ENCODE peak calls at places on chromosome 1, in eight cellular contexts. One of them, this sample, is unnamed.

GRCh38 chr1:9181990-9182783 is 52.4 kb upstream of the H6PD start:
- DNase-seq in adrenal gland: peak; percentile 64
- DNase-seq in HepG2: peak; percentile 53
- DNase-seq in heart left ventricle: no peak
- DNase-seq in esophagus squamous epithelium: no peak
- DNase-seq in IMR-90: no peak
- DNase-seq in body of pancreas: peak; percentile 63
- DNase-seq in A549: peak; percentile 50
- DNase-seq in this sample: no peak

GRCh38 chr1:244730153-244730933 is 77.4 kb downstream of the DESI2 start:
- DNase-seq in A549: peak; percentile 35
- DNase-seq in IMR-90: peak; percentile 49
- DNase-seq in adrenal gland: peak; percentile 47
- DNase-seq in HepG2: no peak
- DNase-seq in heart left ventricle: peak; percentile 65
- DNase-seq in body of pancreas: peak; percentile 47
- DNase-seq in esophagus squamous epithelium: no peak
- DNase-seq in this sample: peak; percentile 24

GRCh38 chr1:228148971-228149340 is 774 bp upstream of the GJC2 start:
- DNase-seq in HepG2: no peak
- DNase-seq in heart left ventricle: no peak
- DNase-seq in adrenal gland: no peak
- DNase-seq in body of pancreas: peak; percentile 2
- DNase-seq in IMR-90: no peak
- DNase-seq in A549: no peak
- DNase-seq in esophagus squamous epithelium: no peak
- DNase-seq in this sample: no peak

GRCh38 chr1:199684686-199685273 is 342.7 kb upstream of the NR5A2 start:
- DNase-seq in A549: peak; percentile 82
- DNase-seq in HepG2: peak; percentile 25
- DNase-seq in body of pancreas: peak; percentile 61
- DNase-seq in esophagus squamous epithelium: no peak
- DNase-seq in IMR-90: peak; percentile 82
- DNase-seq in adrenal gland: peak; percentile 24
- DNase-seq in heart left ventricle: no peak
- DNase-seq in this sample: no peak

GRCh38 chr1:46184920-46185658 is 8.8 kb upstream of the P3R3URF start:
- DNase-seq in esophagus squamous epithelium: no peak
- DNase-seq in HepG2: no peak
- DNase-seq in heart left ventricle: no peak
- DNase-seq in IMR-90: no peak
- DNase-seq in A549: no peak
- DNase-seq in adrenal gland: no peak
- DNase-seq in body of pancreas: no peak
- DNase-seq in this sample: no peak

GRCh38 chr1:245810181-245810727 is 655.5 kb downstream of the KIF26B start:
- DNase-seq in adrenal gland: no peak
- DNase-seq in IMR-90: no peak
- DNase-seq in HepG2: no peak
- DNase-seq in body of pancreas: no peak
- DNase-seq in esophagus squamous epithelium: no peak
- DNase-seq in heart left ventricle: no peak
- DNase-seq in A549: no peak
- DNase-seq in this sample: no peak

GRCh38 chr1:240031414-240031813 is 60.3 kb upstream of the FMN2 start:
- DNase-seq in heart left ventricle: no peak
- DNase-seq in IMR-90: peak; percentile 64
- DNase-seq in esophagus squamous epithelium: no peak
- DNase-seq in body of pancreas: no peak
- DNase-seq in HepG2: no peak
- DNase-seq in adrenal gland: no peak
- DNase-seq in A549: peak; percentile 41
- DNase-seq in this sample: no peak

GRCh38 chr1:205493241-205494085 is 11.0 kb upstream of the CDK18 start:
- DNase-seq in esophagus squamous epithelium: no peak
- DNase-seq in body of pancreas: peak; percentile 40
- DNase-seq in adrenal gland: peak; percentile 58
- DNase-seq in A549: no peak
- DNase-seq in HepG2: peak; percentile 41
- DNase-seq in heart left ventricle: peak; percentile 69
- DNase-seq in IMR-90: peak; percentile 56
- DNase-seq in this sample: peak; percentile 55

GRCh38 chr1:64962447-64962846 is 3.9 kb downstream of the JAK1 start:
- DNase-seq in esophagus squamous epithelium: no peak
- DNase-seq in adrenal gland: no peak
- DNase-seq in heart left ventricle: no peak
- DNase-seq in A549: no peak
- DNase-seq in IMR-90: no peak
- DNase-seq in body of pancreas: peak; percentile 44
- DNase-seq in HepG2: no peak
- DNase-seq in this sample: no peak

DNA sequence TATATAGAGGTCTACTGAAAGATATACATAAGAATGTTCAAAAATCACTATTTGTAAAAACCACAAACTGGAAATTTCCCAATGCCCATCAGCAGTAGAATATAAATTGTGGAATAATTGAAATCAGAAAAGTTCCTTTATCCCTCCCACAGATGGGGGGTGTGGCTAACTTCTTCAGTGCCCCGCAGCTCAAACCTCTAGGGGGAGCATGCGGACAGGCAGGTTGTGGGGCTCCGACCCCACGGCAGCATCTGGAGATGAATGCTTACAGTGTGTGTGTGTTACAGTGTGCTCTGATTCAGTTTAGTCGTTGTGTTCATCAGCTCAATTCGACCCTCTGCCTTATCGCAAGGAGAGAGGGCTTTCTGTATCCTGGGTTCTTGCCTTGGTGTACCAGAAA is 262.1 kb upstream of the LRRC7 start:
- DNase-seq in HepG2: peak; percentile 2
- DNase-seq in esophagus squamous epithelium: no peak
- DNase-seq in body of pancreas: no peak
- DNase-seq in heart left ventricle: no peak
- DNase-seq in IMR-90: no peak
- DNase-seq in adrenal gland: no peak
- DNase-seq in A549: peak; percentile 12
- DNase-seq in this sample: no peak
- TF ChIP-seq CTCF in HepG2: no peak
- TF ChIP-seq CTCF in esophagus squamous epithelium: no peak
- TF ChIP-seq CTCF in body of pancreas: no peak
- TF ChIP-seq CTCF in heart left ventricle: no peak
- TF ChIP-seq CTCF in IMR-90: no peak
- TF ChIP-seq CTCF in adrenal gland: no peak
- TF ChIP-seq CTCF in A549: no peak
- TF ChIP-seq CTCF in this sample: no peak

GRCh38 chr1:40985875-40986274 is 6.4 kb downstream of the CTPS1 start:
- DNase-seq in adrenal gland: no peak
- DNase-seq in A549: no peak
- DNase-seq in HepG2: no peak
- DNase-seq in IMR-90: no peak
- DNase-seq in heart left ventricle: no peak
- DNase-seq in body of pancreas: no peak
- DNase-seq in esophagus squamous epithelium: no peak
- DNase-seq in this sample: no peak

GRCh38 chr1:40987439-40988276 is 8.2 kb downstream of the CTPS1 start:
- DNase-seq in HepG2: no peak
- DNase-seq in A549: no peak
- DNase-seq in adrenal gland: peak; percentile 70
- DNase-seq in body of pancreas: no peak
- DNase-seq in heart left ventricle: no peak
- DNase-seq in IMR-90: no peak
- DNase-seq in esophagus squamous epithelium: no peak
- DNase-seq in this sample: no peak

GRCh38 chr1:40986929-40987328 is 7.4 kb downstream of the CTPS1 start:
- DNase-seq in esophagus squamous epithelium: no peak
- DNase-seq in heart left ventricle: no peak
- DNase-seq in adrenal gland: no peak
- DNase-seq in body of pancreas: no peak
- DNase-seq in A549: no peak
- DNase-seq in IMR-90: no peak
- DNase-seq in HepG2: no peak
- DNase-seq in this sample: no peak

GRCh38 chr1:40984531-40984930 is 5.0 kb downstream of the CTPS1 start:
- DNase-seq in heart left ventricle: no peak
- DNase-seq in A549: no peak
- DNase-seq in body of pancreas: no peak
- DNase-seq in adrenal gland: no peak
- DNase-seq in HepG2: no peak
- DNase-seq in esophagus squamous epithelium: no peak
- DNase-seq in IMR-90: no peak
- DNase-seq in this sample: no peak

DNA sequence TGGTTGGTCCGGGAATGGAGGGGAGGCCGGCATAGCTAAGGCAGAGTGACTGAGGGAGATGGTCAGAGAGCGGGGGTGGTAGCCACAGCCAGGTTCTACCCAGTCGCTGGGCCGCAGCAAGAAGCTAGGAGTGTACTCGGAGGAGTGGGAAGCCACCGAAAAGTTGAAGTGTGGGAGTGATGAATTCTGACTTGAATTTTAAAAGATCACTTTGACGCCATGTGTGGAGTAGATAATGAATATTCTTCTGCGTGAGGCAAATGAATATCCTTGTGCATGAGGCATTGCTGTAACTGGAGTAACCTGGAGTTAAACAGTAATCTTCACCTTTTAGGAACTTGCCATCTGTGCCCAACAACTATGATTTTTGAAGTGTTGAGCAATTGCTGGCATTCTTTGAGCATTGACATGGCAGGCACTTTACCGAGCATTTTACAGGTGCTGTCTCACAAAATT is 6.9 kb downstream of the CTPS1 start:
- DNase-seq in IMR-90: no peak
- DNase-seq in heart left ventricle: no peak
- DNase-seq in HepG2: no peak
- DNase-seq in body of pancreas: no peak
- DNase-seq in adrenal gland: no peak
- DNase-seq in A549: no peak
- DNase-seq in esophagus squamous epithelium: no peak
- DNase-seq in this sample: no peak
- TF ChIP-seq POLR2A in IMR-90: no peak
- TF ChIP-seq POLR2A in heart left ventricle: no peak
- TF ChIP-seq POLR2A in HepG2: no peak
- TF ChIP-seq POLR2A in body of pancreas: no peak
- TF ChIP-seq POLR2A in adrenal gland: no peak
- TF ChIP-seq POLR2A in A549: no peak
- TF ChIP-seq POLR2A in esophagus squamous epithelium: no peak
- TF ChIP-seq POLR2A in this sample: no peak

GRCh38 chr1:111620412-111620971 is 903 bp downstream of the RAP1A start:
- DNase-seq in adrenal gland: no peak
- DNase-seq in HepG2: no peak
- DNase-seq in IMR-90: no peak
- DNase-seq in heart left ventricle: no peak
- DNase-seq in esophagus squamous epithelium: no peak
- DNase-seq in body of pancreas: no peak
- DNase-seq in A549: peak; percentile 9
- DNase-seq in this sample: no peak

GRCh38 chr1:111624382-111624781 is 4.8 kb downstream of the RAP1A start:
- DNase-seq in HepG2: no peak
- DNase-seq in heart left ventricle: no peak
- DNase-seq in body of pancreas: no peak
- DNase-seq in A549: no peak
- DNase-seq in IMR-90: no peak
- DNase-seq in esophagus squamous epithelium: no peak
- DNase-seq in adrenal gland: no peak
- DNase-seq in this sample: no peak

GRCh38 chr1:111619635-111620411 is at the start of gene RAP1A:
- DNase-seq in IMR-90: peak; percentile 88
- DNase-seq in HepG2: peak; percentile 77
- DNase-seq in esophagus squamous epithelium: peak; percentile 73
- DNase-seq in A549: peak; percentile 87
- DNase-seq in heart left ventricle: peak; percentile 98
- DNase-seq in body of pancreas: peak; percentile 98
- DNase-seq in adrenal gland: peak; percentile 97
- DNase-seq in this sample: peak; percentile 96

GRCh38 chr1:111621050-111621449 is 1.5 kb downstream of the RAP1A start:
- DNase-seq in IMR-90: peak; percentile 11
- DNase-seq in body of pancreas: no peak
- DNase-seq in heart left ventricle: no peak
- DNase-seq in HepG2: no peak
- DNase-seq in A549: no peak
- DNase-seq in esophagus squamous epithelium: no peak
- DNase-seq in adrenal gland: no peak
- DNase-seq in this sample: no peak

DNA sequence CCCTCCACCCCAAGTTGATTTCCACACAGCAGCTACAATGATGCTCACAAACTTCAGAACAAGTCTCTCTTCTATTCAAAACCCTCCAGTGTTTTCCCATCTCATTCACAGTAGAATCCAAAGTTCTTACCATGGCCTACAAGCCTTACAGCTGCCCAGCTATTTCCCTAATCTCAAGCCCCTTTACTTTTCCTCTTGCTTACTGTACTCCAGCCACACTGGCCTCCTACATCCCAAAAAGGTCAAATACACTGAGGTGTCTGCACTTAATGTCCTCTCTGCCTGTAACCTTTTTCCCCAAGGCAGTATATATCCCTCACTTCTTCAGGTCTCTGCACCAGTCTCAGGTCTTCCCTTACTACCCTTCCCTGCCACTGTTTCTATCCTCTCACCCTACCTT is 2.6 kb downstream of the RAP1A start:
- DNase-seq in A549: no peak
- DNase-seq in adrenal gland: no peak
- DNase-seq in body of pancreas: no peak
- DNase-seq in HepG2: no peak
- DNase-seq in heart left ventricle: no peak
- DNase-seq in IMR-90: no peak
- DNase-seq in esophagus squamous epithelium: no peak
- DNase-seq in this sample: no peak
- H3K4me3 ChIP-seq in A549: no peak overlapping the region
- H3K4me3 ChIP-seq in adrenal gland: no peak overlapping the region
- H3K4me3 ChIP-seq in body of pancreas: no peak overlapping the region
- H3K4me3 ChIP-seq in HepG2: no peak overlapping the region
- H3K4me3 ChIP-seq in heart left ventricle: no peak overlapping the region
- H3K4me3 ChIP-seq in IMR-90: no peak overlapping the region
- H3K4me3 ChIP-seq in esophagus squamous epithelium: peak overlapping the region; percentile 83
- H3K4me3 ChIP-seq in this sample: no peak overlapping the region

GRCh38 chr1:53541263-53541625 is 82.0 kb downstream of the DMRTB1 start:
- DNase-seq in esophagus squamous epithelium: no peak
- DNase-seq in A549: no peak
- DNase-seq in HepG2: no peak
- DNase-seq in body of pancreas: no peak
- DNase-seq in adrenal gland: no peak
- DNase-seq in heart left ventricle: peak; percentile 37
- DNase-seq in IMR-90: no peak
- DNase-seq in this sample: no peak

GRCh38 chr1:53542551-53542950 is 83.4 kb downstream of the DMRTB1 start:
- DNase-seq in body of pancreas: no peak
- DNase-seq in adrenal gland: no peak
- DNase-seq in IMR-90: no peak
- DNase-seq in A549: no peak
- DNase-seq in HepG2: no peak
- DNase-seq in esophagus squamous epithelium: no peak
- DNase-seq in heart left ventricle: peak; percentile 28
- DNase-seq in this sample: no peak

GRCh38 chr1:53540604-53541262 is 81.5 kb downstream of the DMRTB1 start:
- DNase-seq in esophagus squamous epithelium: no peak
- DNase-seq in A549: no peak
- DNase-seq in HepG2: no peak
- DNase-seq in heart left ventricle: peak; percentile 35
- DNase-seq in body of pancreas: no peak
- DNase-seq in IMR-90: no peak
- DNase-seq in adrenal gland: no peak
- DNase-seq in this sample: no peak

GRCh38 chr1:53543130-53543770 is 84.1 kb downstream of the DMRTB1 start:
- DNase-seq in esophagus squamous epithelium: no peak
- DNase-seq in adrenal gland: no peak
- DNase-seq in body of pancreas: no peak
- DNase-seq in HepG2: no peak
- DNase-seq in A549: no peak
- DNase-seq in IMR-90: no peak
- DNase-seq in heart left ventricle: peak; percentile 38
- DNase-seq in this sample: no peak

GRCh38 chr1:53541761-53542550 is 82.8 kb downstream of the DMRTB1 start:
- DNase-seq in esophagus squamous epithelium: no peak
- DNase-seq in adrenal gland: peak; percentile 52
- DNase-seq in HepG2: no peak
- DNase-seq in A549: peak; percentile 70
- DNase-seq in heart left ventricle: peak; percentile 37
- DNase-seq in IMR-90: peak; percentile 90
- DNase-seq in body of pancreas: peak; percentile 46
- DNase-seq in this sample: peak; percentile 70
- TF ChIP-seq CTCF in esophagus squamous epithelium: no peak
- TF ChIP-seq CTCF in adrenal gland: peak; percentile 22
- TF ChIP-seq CTCF in HepG2: peak; percentile 23
- TF ChIP-seq CTCF in A549: peak; percentile 33
- TF ChIP-seq CTCF in heart left ventricle: no peak
- TF ChIP-seq CTCF in IMR-90: peak; percentile 38
- TF ChIP-seq CTCF in body of pancreas: peak; percentile 24
- TF ChIP-seq CTCF in this sample: peak; percentile 3

This sample was measured in uterus.